ENCODE peak calls at places on chromosomes 5 and 9, in eight cellular contexts. One of them, this sample, is unnamed.

GRCh38 chr5:93342563-93343061 is 238.4 kb downstream of the NR2F1-AS1 start:
- DNase-seq in fibroblast of pulmonary artery: no peak
- DNase-seq in ovary: no peak
- DNase-seq in gastrocnemius medialis: no peak
- DNase-seq in GM12864: peak
- DNase-seq in colonic mucosa: no peak
- DNase-seq in astrocyte of the spinal cord: no peak
- DNase-seq in OCI-LY7: no peak
- DNase-seq in this sample: no peak

GRCh38 chr9:114908104-114908621 is 22.2 kb downstream of the TNFSF8 start:
- DNase-seq in fibroblast of pulmonary artery: no peak
- DNase-seq in ovary: no peak
- DNase-seq in gastrocnemius medialis: no peak
- DNase-seq in GM12864: no peak
- DNase-seq in colonic mucosa: peak
- DNase-seq in astrocyte of the spinal cord: peak
- DNase-seq in OCI-LY7: no peak
- DNase-seq in this sample: peak

GRCh38 chr9:70932097-70932496 is 189.3 kb downstream of the TRPM3 start:
- DNase-seq in fibroblast of pulmonary artery: no peak
- DNase-seq in ovary: no peak
- DNase-seq in gastrocnemius medialis: no peak
- DNase-seq in GM12864: no peak
- DNase-seq in colonic mucosa: no peak
- DNase-seq in astrocyte of the spinal cord: no peak
- DNase-seq in OCI-LY7: no peak
- DNase-seq in this sample: no peak

GRCh38 chr5:154849261-154849660 is 1.1 kb downstream of the FAXDC2 start:
- DNase-seq in fibroblast of pulmonary artery: no peak
- DNase-seq in ovary: no peak
- DNase-seq in gastrocnemius medialis: no peak
- DNase-seq in GM12864: no peak
- DNase-seq in colonic mucosa: no peak
- DNase-seq in astrocyte of the spinal cord: no peak
- DNase-seq in OCI-LY7: no peak
- DNase-seq in this sample: no peak

GRCh38 chr5:95846554-95847260 is 24.2 kb upstream of the GLRX start:
- DNase-seq in fibroblast of pulmonary artery: peak
- DNase-seq in ovary: peak
- DNase-seq in gastrocnemius medialis: no peak
- DNase-seq in GM12864: no peak
- DNase-seq in colonic mucosa: peak
- DNase-seq in astrocyte of the spinal cord: peak
- DNase-seq in OCI-LY7: peak
- DNase-seq in this sample: peak

GRCh38 chr9:79054500-79054899 is 517.3 kb upstream of the TLE4 start:
- DNase-seq in fibroblast of pulmonary artery: peak
- DNase-seq in ovary: no peak
- DNase-seq in gastrocnemius medialis: no peak
- DNase-seq in GM12864: no peak
- DNase-seq in colonic mucosa: no peak
- DNase-seq in astrocyte of the spinal cord: peak
- DNase-seq in OCI-LY7: no peak
- DNase-seq in this sample: no peak

GRCh38 chr9:83441390-83441789 is 96.8 kb downstream of the FRMD3 start:
- DNase-seq in fibroblast of pulmonary artery: no peak
- DNase-seq in ovary: no peak
- DNase-seq in gastrocnemius medialis: no peak
- DNase-seq in GM12864: no peak
- DNase-seq in colonic mucosa: no peak
- DNase-seq in astrocyte of the spinal cord: no peak
- DNase-seq in OCI-LY7: no peak
- DNase-seq in this sample: no peak

GRCh38 chr9:135093911-135094584 is 6.6 kb downstream of the OLFM1 start:
- DNase-seq in fibroblast of pulmonary artery: no peak
- DNase-seq in ovary: no peak
- DNase-seq in gastrocnemius medialis: no peak
- DNase-seq in GM12864: no peak
- DNase-seq in colonic mucosa: no peak
- DNase-seq in astrocyte of the spinal cord: no peak
- DNase-seq in OCI-LY7: no peak
- DNase-seq in this sample: no peak

GRCh38 chr9:91546574-91546973 is 122.9 kb upstream of the NFIL3 start:
- DNase-seq in fibroblast of pulmonary artery: peak
- DNase-seq in ovary: no peak
- DNase-seq in gastrocnemius medialis: no peak
- DNase-seq in GM12864: no peak
- DNase-seq in colonic mucosa: no peak
- DNase-seq in astrocyte of the spinal cord: peak
- DNase-seq in OCI-LY7: no peak
- DNase-seq in this sample: peak

GRCh38 chr9:136965771-136966484 is 11.4 kb upstream of the PTGDS start:
- DNase-seq in fibroblast of pulmonary artery: no peak
- DNase-seq in ovary: no peak
- DNase-seq in gastrocnemius medialis: no peak
- DNase-seq in GM12864: no peak
- DNase-seq in colonic mucosa: no peak
- DNase-seq in astrocyte of the spinal cord: no peak
- DNase-seq in OCI-LY7: peak
- DNase-seq in this sample: no peak

GRCh38 chr5:134252671-134253070 is 26.8 kb upstream of the PPP2CA start:
- DNase-seq in fibroblast of pulmonary artery: peak
- DNase-seq in ovary: no peak
- DNase-seq in gastrocnemius medialis: no peak
- DNase-seq in GM12864: no peak
- DNase-seq in colonic mucosa: no peak
- DNase-seq in astrocyte of the spinal cord: peak
- DNase-seq in OCI-LY7: no peak
- DNase-seq in this sample: peak

GRCh38 chr5:128736567-128736966 is 198.5 kb upstream of the FBN2 start:
- DNase-seq in fibroblast of pulmonary artery: peak
- DNase-seq in ovary: no peak
- DNase-seq in gastrocnemius medialis: no peak
- DNase-seq in GM12864: no peak
- DNase-seq in colonic mucosa: peak
- DNase-seq in astrocyte of the spinal cord: peak
- DNase-seq in OCI-LY7: no peak
- DNase-seq in this sample: no peak

GRCh38 chr9:113298924-113299770 is 4.0 kb downstream of the RNF183 start:
- DNase-seq in fibroblast of pulmonary artery: no peak
- DNase-seq in ovary: no peak
- DNase-seq in gastrocnemius medialis: no peak
- DNase-seq in GM12864: no peak
- DNase-seq in colonic mucosa: no peak
- DNase-seq in astrocyte of the spinal cord: no peak
- DNase-seq in OCI-LY7: peak
- DNase-seq in this sample: no peak

GRCh38 chr9:115015018-115015635 is 84.7 kb upstream of the TNFSF8 start:
- DNase-seq in fibroblast of pulmonary artery: peak
- DNase-seq in ovary: no peak
- DNase-seq in gastrocnemius medialis: no peak
- DNase-seq in GM12864: no peak
- DNase-seq in colonic mucosa: peak
- DNase-seq in astrocyte of the spinal cord: peak
- DNase-seq in OCI-LY7: peak
- DNase-seq in this sample: peak

GRCh38 chr9:117211280-117211679 is 203.6 kb downstream of the ASTN2 start:
- DNase-seq in fibroblast of pulmonary artery: no peak
- DNase-seq in ovary: no peak
- DNase-seq in gastrocnemius medialis: no peak
- DNase-seq in GM12864: no peak
- DNase-seq in colonic mucosa: no peak
- DNase-seq in astrocyte of the spinal cord: no peak
- DNase-seq in OCI-LY7: no peak
- DNase-seq in this sample: no peak

GRCh38 chr9:117204971-117205370 is 209.9 kb downstream of the ASTN2 start:
- DNase-seq in fibroblast of pulmonary artery: no peak
- DNase-seq in ovary: no peak
- DNase-seq in gastrocnemius medialis: no peak
- DNase-seq in GM12864: no peak
- DNase-seq in colonic mucosa: no peak
- DNase-seq in astrocyte of the spinal cord: no peak
- DNase-seq in OCI-LY7: no peak
- DNase-seq in this sample: no peak

DNA sequence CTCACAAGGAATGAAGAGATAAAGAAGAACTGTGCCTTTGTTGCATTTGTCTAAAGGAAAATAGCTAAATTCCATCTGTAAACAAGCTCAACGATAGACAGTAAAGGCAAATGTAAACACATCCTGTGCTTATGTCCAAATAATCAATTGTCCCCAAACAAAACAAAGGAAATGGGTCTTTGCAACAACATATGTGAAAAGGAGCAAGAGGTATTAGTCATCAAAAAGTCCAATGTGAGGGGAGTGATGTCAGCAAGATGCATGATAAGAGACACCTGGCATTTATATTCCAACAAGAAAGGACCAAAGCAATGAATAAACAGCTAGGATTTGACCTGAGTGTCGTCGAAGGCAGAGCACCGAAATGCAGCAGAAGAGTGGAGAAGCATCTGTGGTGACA is 209.1 kb downstream of the ASTN2 start:
- DNase-seq in fibroblast of pulmonary artery: peak
- DNase-seq in ovary: no peak
- DNase-seq in gastrocnemius medialis: no peak
- DNase-seq in GM12864: no peak
- DNase-seq in colonic mucosa: no peak
- DNase-seq in astrocyte of the spinal cord: no peak
- DNase-seq in OCI-LY7: no peak
- DNase-seq in this sample: no peak
- H3K4me3 ChIP-seq in fibroblast of pulmonary artery: no peak
- H3K4me3 ChIP-seq in ovary: no peak
- H3K4me3 ChIP-seq in gastrocnemius medialis: no peak
- H3K4me3 ChIP-seq in GM12864: no peak
- H3K4me3 ChIP-seq in colonic mucosa: no peak
- H3K4me3 ChIP-seq in astrocyte of the spinal cord: no peak
- H3K4me3 ChIP-seq in OCI-LY7: no peak
- H3K4me3 ChIP-seq in this sample: no peak

DNA sequence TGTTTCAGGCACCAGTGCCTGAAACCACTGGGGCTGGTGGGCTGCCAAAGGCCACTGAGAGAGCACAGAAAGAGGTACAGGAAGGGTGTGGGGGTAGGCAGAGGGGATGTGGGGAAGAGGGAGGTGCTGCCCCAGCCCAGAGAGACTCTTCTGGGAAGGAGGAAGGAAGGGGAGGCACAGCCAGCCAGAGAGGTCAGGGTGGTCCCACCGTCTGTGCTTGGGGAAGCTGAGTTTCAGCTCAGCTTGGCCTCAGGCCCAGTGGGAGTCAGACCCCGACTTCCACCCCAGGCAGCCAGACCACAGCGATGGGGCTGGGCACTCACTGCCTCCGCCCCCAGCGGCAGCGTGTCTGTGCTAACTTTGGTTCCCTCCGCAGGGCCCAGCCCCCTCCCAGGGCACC is 8.7 kb upstream of the PHYKPL start:
- DNase-seq in fibroblast of pulmonary artery: no peak
- DNase-seq in ovary: no peak
- DNase-seq in gastrocnemius medialis: no peak
- DNase-seq in GM12864: no peak
- DNase-seq in colonic mucosa: no peak
- DNase-seq in astrocyte of the spinal cord: no peak
- DNase-seq in OCI-LY7: no peak
- DNase-seq in this sample: no peak
- H3K4me3 ChIP-seq in fibroblast of pulmonary artery: no peak
- H3K4me3 ChIP-seq in ovary: no peak
- H3K4me3 ChIP-seq in gastrocnemius medialis: no peak
- H3K4me3 ChIP-seq in GM12864: no peak
- H3K4me3 ChIP-seq in colonic mucosa: no peak
- H3K4me3 ChIP-seq in astrocyte of the spinal cord: no peak
- H3K4me3 ChIP-seq in OCI-LY7: no peak
- H3K4me3 ChIP-seq in this sample: no peak

GRCh38 chr9:129258823-129259301 is 80.8 kb upstream of the IER5L start:
- DNase-seq in fibroblast of pulmonary artery: no peak
- DNase-seq in ovary: no peak
- DNase-seq in gastrocnemius medialis: no peak
- DNase-seq in GM12864: no peak
- DNase-seq in colonic mucosa: no peak
- DNase-seq in astrocyte of the spinal cord: no peak
- DNase-seq in OCI-LY7: no peak
- DNase-seq in this sample: no peak
- H3K4me3 ChIP-seq in fibroblast of pulmonary artery: peak
- H3K4me3 ChIP-seq in ovary: peak
- H3K4me3 ChIP-seq in gastrocnemius medialis: peak
- H3K4me3 ChIP-seq in GM12864: no peak
- H3K4me3 ChIP-seq in colonic mucosa: peak
- H3K4me3 ChIP-seq in astrocyte of the spinal cord: peak
- H3K4me3 ChIP-seq in OCI-LY7: peak
- H3K4me3 ChIP-seq in this sample: peak

GRCh38 chr5:159310492-159310891 is 19.8 kb downstream of the IL12B start:
- DNase-seq in fibroblast of pulmonary artery: no peak
- DNase-seq in ovary: peak
- DNase-seq in gastrocnemius medialis: no peak
- DNase-seq in GM12864: no peak
- DNase-seq in colonic mucosa: peak
- DNase-seq in astrocyte of the spinal cord: peak
- DNase-seq in OCI-LY7: no peak
- DNase-seq in this sample: no peak
- H3K4me3 ChIP-seq in fibroblast of pulmonary artery: no peak
- H3K4me3 ChIP-seq in ovary: no peak
- H3K4me3 ChIP-seq in gastrocnemius medialis: no peak
- H3K4me3 ChIP-seq in GM12864: no peak
- H3K4me3 ChIP-seq in colonic mucosa: peak
- H3K4me3 ChIP-seq in astrocyte of the spinal cord: peak
- H3K4me3 ChIP-seq in OCI-LY7: no peak
- H3K4me3 ChIP-seq in this sample: no peak

GRCh38 chr5:169695919-169696490 is 58.9 kb downstream of the DOCK2 start:
- DNase-seq in fibroblast of pulmonary artery: peak
- DNase-seq in ovary: no peak
- DNase-seq in gastrocnemius medialis: no peak
- DNase-seq in GM12864: no peak
- DNase-seq in colonic mucosa: no peak
- DNase-seq in astrocyte of the spinal cord: peak
- DNase-seq in OCI-LY7: no peak
- DNase-seq in this sample: peak
- H3K4me3 ChIP-seq in fibroblast of pulmonary artery: no peak
- H3K4me3 ChIP-seq in ovary: no peak
- H3K4me3 ChIP-seq in gastrocnemius medialis: no peak
- H3K4me3 ChIP-seq in GM12864: no peak
- H3K4me3 ChIP-seq in colonic mucosa: no peak
- H3K4me3 ChIP-seq in astrocyte of the spinal cord: no peak
- H3K4me3 ChIP-seq in OCI-LY7: no peak
- H3K4me3 ChIP-seq in this sample: no peak

This sample was measured in fibroblast of mammary gland.